ENCODE peak calls at places on chromosomes 16 and 17, in ten cellular contexts. V is T-cell; A is naive B cell; Y is AML-193; Q is stimulated activated CD4-positive, alpha-beta T cell treated with anti-CD3 and anti-CD28 coated beads, Interleukin-2, amount 100 ng/mL, for 48 hours; N is stimulated activated naive CD8-positive, alpha-beta T cell treated with anti-CD3 and anti-CD28 coated beads, Interleukin-15, amount 100 ng/mL, for 72 hours; I is pons; E is progenitor cell of endocrine pancreas; K is neural progenitor cell; L is IMR-90. F is an unnamed sample.
A peak's percentile ranks its signal among the peaks of the same experiment; 100 is the strongest.

GRCh38 chr16:31073073-31073822 is 792 bp downstream of the ZNF668 start:
- DNase-seq in V (peak; percentile 68), N (peak; percentile 90), I (peak; percentile 90), Y (peak; percentile 62), E (peak; percentile 72), Q (peak; percentile 85), L (peak; percentile 88), K (peak; percentile 97), A (peak; percentile 78), F (peak; percentile 96)

GRCh38 chr17:67422887-67423286 is 45.8 kb downstream of the PITPNC1 start:
- DNase-seq in L (no peak), V (no peak), K (no peak), A (no peak), Q (no peak), N (no peak), Y (no peak), I (no peak), E (no peak), F (no peak)

GRCh38 chr17:33572615-33573014 is 279.5 kb upstream of the ASIC2 start:
- DNase-seq in Q (no peak), E (peak; percentile 12), L (no peak), K (peak; percentile 32), N (no peak), A (no peak), I (no peak), V (no peak), Y (no peak), F (no peak)

GRCh38 chr17:29393451-29393850 is 3.3 kb downstream of the TAOK1 start:
- DNase-seq in Y (peak; percentile 68), E (no peak), V (no peak), N (no peak), I (no peak), Q (no peak), L (peak; percentile 46), A (no peak), K (no peak), F (no peak)

GRCh38 chr17:63950940-63951907 is 19.1 kb upstream of the CD79B start:
- DNase-seq in K (no peak), Y (no peak), A (peak; percentile 66), Q (no peak), V (no peak), E (peak; percentile 58), N (peak; percentile 43), L (no peak), I (no peak), F (peak; percentile 39)

GRCh38 chr17:29929006-29929543 is 953 bp downstream of the SSH2 start:
- DNase-seq in K (peak; percentile 35), V (no peak), A (no peak), L (no peak), Q (no peak), Y (peak; percentile 35), E (no peak), I (peak; percentile 64), N (peak; percentile 24), F (peak; percentile 84)

GRCh38 chr16:13923703-13924298 is 3.8 kb downstream of the ERCC4 start:
- DNase-seq in V (no peak), L (peak; percentile 67), K (peak; percentile 56), A (peak; percentile 40), Y (peak; percentile 73), I (peak; percentile 64), E (no peak), Q (no peak), N (no peak), F (peak; percentile 75)

GRCh38 chr17:78121801-78122220 is 6.7 kb downstream of the TMC6 start:
- DNase-seq in Q (no peak), I (no peak), A (no peak), Y (no peak), N (no peak), L (no peak), V (no peak), E (no peak), K (no peak), F (no peak)

GRCh38 chr17:18071751-18072150 is 16.0 kb upstream of the DRG2 start:
- DNase-seq in E (no peak), Y (no peak), V (no peak), L (no peak), K (no peak), Q (no peak), A (no peak), N (no peak), I (no peak), F (no peak)

GRCh38 chr16:3696425-3697218 is 20.7 kb downstream of the TRAP1 start:
- DNase-seq in E (no peak), L (peak; percentile 94), Y (no peak), K (no peak), V (no peak), A (no peak), N (no peak), I (no peak), Q (no peak), F (no peak)

GRCh38 chr17:48290378-48290777 is 139.6 kb downstream of the SKAP1 start:
- DNase-seq in V (no peak), Q (no peak), N (no peak), E (no peak), I (no peak), L (no peak), K (peak; percentile 38), Y (no peak), A (no peak), F (peak; percentile 63)

GRCh38 chr17:6075050-6075449 is 4.9 kb downstream of the WSCD1 start:
- DNase-seq in Q (no peak), I (no peak), V (no peak), E (no peak), Y (no peak), L (no peak), N (no peak), K (no peak), A (no peak), F (no peak)

GRCh38 chr16:2469399-2470233 is 1.5 kb upstream of the NTN3 start:
- DNase-seq in A (no peak), E (no peak), N (no peak), Y (no peak), L (no peak), I (no peak), V (no peak), Q (no peak), K (no peak), F (peak; percentile 71)

GRCh38 chr17:13776027-13776551 is 174.4 kb upstream of the HS3ST3A1 start:
- DNase-seq in A (no peak), E (no peak), I (no peak), Q (no peak), V (no peak), N (no peak), K (no peak), L (no peak), Y (no peak), F (no peak)